ENCODE peak calls at places on chromosomes 11 and 22, in nine cellular contexts. One of them, this sample, is unnamed.

GRCh38 chr11:20337526-20338154 is 25.9 kb upstream of the HTATIP2 start:
- DNase-seq in NB4: peak
- DNase-seq in pancreas: no peak
- DNase-seq in osteocyte: no peak
- DNase-seq in CD4-positive, alpha-beta T cell: no peak
- DNase-seq in thoracic aorta: no peak
- DNase-seq in bronchial epithelial cell: peak
- DNase-seq in endothelial cell: peak
- DNase-seq in right atrium auricular region: no peak
- DNase-seq in this sample: peak

GRCh38 chr22:42685941-42686666 is 34.6 kb downstream of the A4GALT start:
- DNase-seq in endothelial cell: no peak
- DNase-seq in CD4-positive, alpha-beta T cell: no peak
- DNase-seq in right atrium auricular region: peak
- DNase-seq in pancreas: no peak
- DNase-seq in bronchial epithelial cell: no peak
- DNase-seq in NB4: no peak
- DNase-seq in osteocyte: no peak
- DNase-seq in thoracic aorta: no peak
- DNase-seq in this sample: peak

GRCh38 chr22:23565288-23565941 is 14.7 kb downstream of the IGLL1 start:
- DNase-seq in NB4: peak
- DNase-seq in endothelial cell: no peak
- DNase-seq in right atrium auricular region: no peak
- DNase-seq in CD4-positive, alpha-beta T cell: no peak
- DNase-seq in thoracic aorta: no peak
- DNase-seq in bronchial epithelial cell: no peak
- DNase-seq in pancreas: no peak
- DNase-seq in osteocyte: no peak
- DNase-seq in this sample: peak

GRCh38 chr11:61555051-61555969 is 25.6 kb downstream of the SYT7 start:
- DNase-seq in NB4: peak
- DNase-seq in endothelial cell: peak
- DNase-seq in bronchial epithelial cell: no peak
- DNase-seq in thoracic aorta: no peak
- DNase-seq in pancreas: no peak
- DNase-seq in right atrium auricular region: no peak
- DNase-seq in osteocyte: no peak
- DNase-seq in CD4-positive, alpha-beta T cell: no peak
- DNase-seq in this sample: peak

GRCh38 chr11:10139656-10140055 is 154.4 kb downstream of the SBF2 start:
- DNase-seq in pancreas: no peak
- DNase-seq in endothelial cell: no peak
- DNase-seq in osteocyte: no peak
- DNase-seq in bronchial epithelial cell: peak
- DNase-seq in CD4-positive, alpha-beta T cell: no peak
- DNase-seq in NB4: no peak
- DNase-seq in right atrium auricular region: no peak
- DNase-seq in thoracic aorta: no peak
- DNase-seq in this sample: no peak

GRCh38 chr11:20601221-20601914 is 2.0 kb downstream of the SLC6A5 start:
- DNase-seq in NB4: no peak
- DNase-seq in osteocyte: no peak
- DNase-seq in bronchial epithelial cell: no peak
- DNase-seq in endothelial cell: peak
- DNase-seq in pancreas: no peak
- DNase-seq in right atrium auricular region: no peak
- DNase-seq in thoracic aorta: no peak
- DNase-seq in CD4-positive, alpha-beta T cell: no peak
- DNase-seq in this sample: peak

GRCh38 chr11:111452146-111452545 is 60.0 kb downstream of the BTG4 start:
- DNase-seq in NB4: no peak
- DNase-seq in osteocyte: peak
- DNase-seq in right atrium auricular region: no peak
- DNase-seq in bronchial epithelial cell: peak
- DNase-seq in thoracic aorta: no peak
- DNase-seq in CD4-positive, alpha-beta T cell: no peak
- DNase-seq in pancreas: no peak
- DNase-seq in endothelial cell: no peak
- DNase-seq in this sample: no peak

GRCh38 chr11:12075291-12075690 is 35.1 kb upstream of the MICAL2 start:
- DNase-seq in bronchial epithelial cell: no peak
- DNase-seq in thoracic aorta: no peak
- DNase-seq in osteocyte: no peak
- DNase-seq in pancreas: no peak
- DNase-seq in right atrium auricular region: no peak
- DNase-seq in CD4-positive, alpha-beta T cell: no peak
- DNase-seq in endothelial cell: no peak
- DNase-seq in NB4: no peak
- DNase-seq in this sample: no peak

GRCh38 chr11:37812281-37812880 is 1214.3 kb upstream of the RAG2 start:
- DNase-seq in pancreas: no peak
- DNase-seq in thoracic aorta: no peak
- DNase-seq in endothelial cell: no peak
- DNase-seq in bronchial epithelial cell: no peak
- DNase-seq in right atrium auricular region: no peak
- DNase-seq in osteocyte: no peak
- DNase-seq in NB4: no peak
- DNase-seq in CD4-positive, alpha-beta T cell: no peak
- DNase-seq in this sample: no peak

GRCh38 chr11:123536690-123537437 is 106.8 kb downstream of the GRAMD1B start:
- DNase-seq in CD4-positive, alpha-beta T cell: no peak
- DNase-seq in osteocyte: no peak
- DNase-seq in pancreas: peak
- DNase-seq in endothelial cell: no peak
- DNase-seq in right atrium auricular region: no peak
- DNase-seq in thoracic aorta: no peak
- DNase-seq in NB4: no peak
- DNase-seq in bronchial epithelial cell: no peak
- DNase-seq in this sample: no peak

GRCh38 chr11:73439002-73439843 is 63.0 kb downstream of the RELT start:
- DNase-seq in thoracic aorta: no peak
- DNase-seq in CD4-positive, alpha-beta T cell: no peak
- DNase-seq in pancreas: no peak
- DNase-seq in bronchial epithelial cell: no peak
- DNase-seq in endothelial cell: no peak
- DNase-seq in osteocyte: no peak
- DNase-seq in NB4: no peak
- DNase-seq in right atrium auricular region: no peak
- DNase-seq in this sample: no peak

GRCh38 chr11:111414936-111415335 is 35.9 kb upstream of the POU2AF1 start:
- DNase-seq in endothelial cell: no peak
- DNase-seq in NB4: no peak
- DNase-seq in bronchial epithelial cell: no peak
- DNase-seq in right atrium auricular region: no peak
- DNase-seq in pancreas: no peak
- DNase-seq in osteocyte: no peak
- DNase-seq in CD4-positive, alpha-beta T cell: no peak
- DNase-seq in thoracic aorta: no peak
- DNase-seq in this sample: no peak

GRCh38 chr11:64803846-64804345 is 882 bp upstream of the MAP4K2 start:
- DNase-seq in NB4: no peak
- DNase-seq in pancreas: no peak
- DNase-seq in bronchial epithelial cell: no peak
- DNase-seq in right atrium auricular region: no peak
- DNase-seq in CD4-positive, alpha-beta T cell: no peak
- DNase-seq in thoracic aorta: no peak
- DNase-seq in endothelial cell: no peak
- DNase-seq in osteocyte: no peak
- DNase-seq in this sample: no peak

GRCh38 chr11:69123593-69124545 is 31.9 kb upstream of the SMIM38 start:
- DNase-seq in NB4: no peak
- DNase-seq in pancreas: no peak
- DNase-seq in right atrium auricular region: no peak
- DNase-seq in endothelial cell: no peak
- DNase-seq in CD4-positive, alpha-beta T cell: no peak
- DNase-seq in thoracic aorta: no peak
- DNase-seq in bronchial epithelial cell: no peak
- DNase-seq in osteocyte: no peak
- DNase-seq in this sample: no peak

GRCh38 chr11:97615541-97615940 is 1225.7 kb downstream of the JRKL start:
- DNase-seq in pancreas: no peak
- DNase-seq in CD4-positive, alpha-beta T cell: no peak
- DNase-seq in thoracic aorta: no peak
- DNase-seq in endothelial cell: no peak
- DNase-seq in right atrium auricular region: no peak
- DNase-seq in bronchial epithelial cell: no peak
- DNase-seq in NB4: no peak
- DNase-seq in osteocyte: no peak
- DNase-seq in this sample: no peak

GRCh38 chr11:68471360-68472340 is 11.1 kb downstream of the PPP6R3 start:
- DNase-seq in endothelial cell: no peak
- DNase-seq in osteocyte: peak
- DNase-seq in bronchial epithelial cell: peak
- DNase-seq in thoracic aorta: no peak
- DNase-seq in pancreas: no peak
- DNase-seq in CD4-positive, alpha-beta T cell: peak
- DNase-seq in right atrium auricular region: no peak
- DNase-seq in NB4: peak
- DNase-seq in this sample: no peak

GRCh38 chr11:70605846-70606245 is 207.5 kb downstream of the CTTN start:
- DNase-seq in endothelial cell: no peak
- DNase-seq in osteocyte: no peak
- DNase-seq in thoracic aorta: no peak
- DNase-seq in pancreas: no peak
- DNase-seq in right atrium auricular region: no peak
- DNase-seq in bronchial epithelial cell: no peak
- DNase-seq in CD4-positive, alpha-beta T cell: no peak
- DNase-seq in NB4: no peak
- DNase-seq in this sample: no peak
- TF ChIP-seq CTCF in endothelial cell: no peak
- TF ChIP-seq CTCF in osteocyte: no peak
- TF ChIP-seq CTCF in thoracic aorta: no peak
- TF ChIP-seq CTCF in pancreas: no peak
- TF ChIP-seq CTCF in right atrium auricular region: no peak
- TF ChIP-seq CTCF in bronchial epithelial cell: no peak
- TF ChIP-seq CTCF in CD4-positive, alpha-beta T cell: no peak
- TF ChIP-seq CTCF in NB4: no peak
- TF ChIP-seq CTCF in this sample: no peak

GRCh38 chr11:78046486-78046854 is 17.2 kb upstream of the THRSP start:
- DNase-seq in bronchial epithelial cell: no peak
- DNase-seq in endothelial cell: no peak
- DNase-seq in NB4: no peak
- DNase-seq in osteocyte: no peak
- DNase-seq in pancreas: no peak
- DNase-seq in right atrium auricular region: no peak
- DNase-seq in thoracic aorta: no peak
- DNase-seq in CD4-positive, alpha-beta T cell: no peak
- DNase-seq in this sample: no peak
- TF ChIP-seq CTCF in bronchial epithelial cell: no peak
- TF ChIP-seq CTCF in endothelial cell: no peak
- TF ChIP-seq CTCF in NB4: no peak
- TF ChIP-seq CTCF in osteocyte: peak
- TF ChIP-seq CTCF in pancreas: no peak
- TF ChIP-seq CTCF in right atrium auricular region: no peak
- TF ChIP-seq CTCF in thoracic aorta: no peak
- TF ChIP-seq CTCF in CD4-positive, alpha-beta T cell: peak
- TF ChIP-seq CTCF in this sample: peak

DNA sequence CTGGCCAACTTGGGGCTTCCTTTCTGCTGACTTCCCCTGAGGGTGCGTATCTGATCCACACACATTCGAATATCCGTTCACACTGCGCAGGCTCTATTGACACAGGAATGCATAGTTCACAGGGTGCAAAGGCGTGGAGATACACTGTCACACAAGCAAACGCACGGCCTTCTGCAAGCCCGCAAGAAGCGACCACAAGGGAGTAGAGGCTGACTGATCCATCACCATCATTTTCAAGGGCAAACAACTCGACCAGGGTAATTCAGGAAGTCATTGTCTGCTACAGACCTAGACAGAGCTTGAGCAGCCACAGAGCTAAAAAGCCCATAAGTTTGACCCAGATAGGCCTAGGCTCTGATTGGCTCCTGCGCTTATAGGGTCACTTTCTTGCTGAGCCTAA is 392.3 kb downstream of the MN1 start:
- DNase-seq in bronchial epithelial cell: no peak
- DNase-seq in NB4: peak
- DNase-seq in osteocyte: no peak
- DNase-seq in thoracic aorta: no peak
- DNase-seq in pancreas: no peak
- DNase-seq in right atrium auricular region: no peak
- DNase-seq in CD4-positive, alpha-beta T cell: no peak
- DNase-seq in endothelial cell: no peak
- DNase-seq in this sample: no peak
- TF ChIP-seq CTCF in bronchial epithelial cell: peak
- TF ChIP-seq CTCF in NB4: no peak
- TF ChIP-seq CTCF in osteocyte: no peak
- TF ChIP-seq CTCF in thoracic aorta: no peak
- TF ChIP-seq CTCF in pancreas: no peak
- TF ChIP-seq CTCF in right atrium auricular region: no peak
- TF ChIP-seq CTCF in CD4-positive, alpha-beta T cell: no peak
- TF ChIP-seq CTCF in endothelial cell: no peak
- TF ChIP-seq CTCF in this sample: no peak

GRCh38 chr22:50278461-50278860 is 8.3 kb upstream of the MAPK11 start:
- DNase-seq in pancreas: no peak
- DNase-seq in NB4: no peak
- DNase-seq in thoracic aorta: no peak
- DNase-seq in osteocyte: no peak
- DNase-seq in endothelial cell: no peak
- DNase-seq in bronchial epithelial cell: no peak
- DNase-seq in right atrium auricular region: no peak
- DNase-seq in CD4-positive, alpha-beta T cell: no peak
- DNase-seq in this sample: no peak
- TF ChIP-seq CTCF in pancreas: no peak
- TF ChIP-seq CTCF in NB4: no peak
- TF ChIP-seq CTCF in thoracic aorta: no peak
- TF ChIP-seq CTCF in osteocyte: no peak
- TF ChIP-seq CTCF in endothelial cell: no peak
- TF ChIP-seq CTCF in bronchial epithelial cell: no peak
- TF ChIP-seq CTCF in right atrium auricular region: no peak
- TF ChIP-seq CTCF in CD4-positive, alpha-beta T cell: no peak
- TF ChIP-seq CTCF in this sample: no peak

GRCh38 chr11:35711173-35711910 is 48.8 kb downstream of the TRIM44 start:
- DNase-seq in NB4: no peak
- DNase-seq in osteocyte: no peak
- DNase-seq in bronchial epithelial cell: peak
- DNase-seq in right atrium auricular region: no peak
- DNase-seq in CD4-positive, alpha-beta T cell: no peak
- DNase-seq in pancreas: no peak
- DNase-seq in thoracic aorta: no peak
- DNase-seq in endothelial cell: no peak
- DNase-seq in this sample: no peak
- TF ChIP-seq CTCF in NB4: no peak
- TF ChIP-seq CTCF in osteocyte: peak
- TF ChIP-seq CTCF in bronchial epithelial cell: peak
- TF ChIP-seq CTCF in right atrium auricular region: no peak
- TF ChIP-seq CTCF in CD4-positive, alpha-beta T cell: no peak
- TF ChIP-seq CTCF in pancreas: no peak
- TF ChIP-seq CTCF in thoracic aorta: no peak
- TF ChIP-seq CTCF in endothelial cell: no peak
- TF ChIP-seq CTCF in this sample: no peak